ENCODE peak calls at places on chromosomes 12 and 14, in eight cellular contexts. One of them, this sample, is unnamed.

GRCh38 chr12:96224219-96224615 is 30.0 kb downstream of the ELK3 start:
- DNase-seq in RWPE1: no peak
- DNase-seq in esophagus squamous epithelium: no peak
- DNase-seq in OCI-LY7: no peak
- DNase-seq in glutamatergic neuron: no peak
- DNase-seq in cardiac muscle cell: no peak
- DNase-seq in transverse colon: no peak
- DNase-seq in AG09309: no peak
- DNase-seq in this sample: no peak

GRCh38 chr12:82326905-82327503 is 31.2 kb downstream of the CCDC59 start:
- DNase-seq in esophagus squamous epithelium: no peak
- DNase-seq in transverse colon: no peak
- DNase-seq in RWPE1: peak; percentile 10
- DNase-seq in OCI-LY7: peak; percentile 18
- DNase-seq in AG09309: peak; percentile 2
- DNase-seq in glutamatergic neuron: no peak
- DNase-seq in cardiac muscle cell: peak; percentile 45
- DNase-seq in this sample: no peak

GRCh38 chr12:75784591-75784990 is 247.0 kb downstream of the PHLDA1 start:
- DNase-seq in RWPE1: no peak
- DNase-seq in esophagus squamous epithelium: no peak
- DNase-seq in transverse colon: peak; percentile 32
- DNase-seq in glutamatergic neuron: no peak
- DNase-seq in AG09309: no peak
- DNase-seq in cardiac muscle cell: peak; percentile 23
- DNase-seq in OCI-LY7: peak; percentile 59
- DNase-seq in this sample: no peak

GRCh38 chr14:43795600-43796228 is 711.4 kb downstream of the FSCB start:
- DNase-seq in glutamatergic neuron: no peak
- DNase-seq in transverse colon: no peak
- DNase-seq in esophagus squamous epithelium: no peak
- DNase-seq in OCI-LY7: no peak
- DNase-seq in RWPE1: no peak
- DNase-seq in AG09309: no peak
- DNase-seq in cardiac muscle cell: peak; percentile 17
- DNase-seq in this sample: no peak

GRCh38 chr12:119115296-119115905 is 63.3 kb upstream of the HSPB8 start:
- DNase-seq in RWPE1: peak; percentile 30
- DNase-seq in esophagus squamous epithelium: no peak
- DNase-seq in AG09309: no peak
- DNase-seq in glutamatergic neuron: peak; percentile 45
- DNase-seq in transverse colon: peak; percentile 17
- DNase-seq in cardiac muscle cell: peak; percentile 62
- DNase-seq in OCI-LY7: peak; percentile 37
- DNase-seq in this sample: peak; percentile 47

GRCh38 chr14:99602054-99602787 is 1.8 kb downstream of the CCDC85C start:
- DNase-seq in esophagus squamous epithelium: no peak
- DNase-seq in OCI-LY7: no peak
- DNase-seq in transverse colon: peak; percentile 73
- DNase-seq in AG09309: no peak
- DNase-seq in cardiac muscle cell: no peak
- DNase-seq in glutamatergic neuron: no peak
- DNase-seq in RWPE1: no peak
- DNase-seq in this sample: no peak

GRCh38 chr14:20757963-20758362 is 10.2 kb upstream of the EDDM3B start:
- DNase-seq in AG09309: no peak
- DNase-seq in RWPE1: no peak
- DNase-seq in transverse colon: peak; percentile 34
- DNase-seq in OCI-LY7: peak; percentile 20
- DNase-seq in glutamatergic neuron: no peak
- DNase-seq in esophagus squamous epithelium: no peak
- DNase-seq in cardiac muscle cell: no peak
- DNase-seq in this sample: no peak

GRCh38 chr14:40133484-40133883 is 701.3 kb upstream of the FBXO33 start:
- DNase-seq in cardiac muscle cell: no peak
- DNase-seq in glutamatergic neuron: no peak
- DNase-seq in esophagus squamous epithelium: no peak
- DNase-seq in RWPE1: no peak
- DNase-seq in OCI-LY7: no peak
- DNase-seq in AG09309: no peak
- DNase-seq in transverse colon: no peak
- DNase-seq in this sample: no peak

GRCh38 chr12:88876867-88877266 is 296.6 kb upstream of the KITLG start:
- DNase-seq in RWPE1: no peak
- DNase-seq in transverse colon: no peak
- DNase-seq in cardiac muscle cell: peak; percentile 16
- DNase-seq in AG09309: no peak
- DNase-seq in esophagus squamous epithelium: no peak
- DNase-seq in glutamatergic neuron: no peak
- DNase-seq in OCI-LY7: no peak
- DNase-seq in this sample: no peak

GRCh38 chr12:26187429-26187828 is 7.9 kb upstream of the SSPN start:
- DNase-seq in esophagus squamous epithelium: no peak
- DNase-seq in glutamatergic neuron: no peak
- DNase-seq in transverse colon: no peak
- DNase-seq in AG09309: no peak
- DNase-seq in cardiac muscle cell: no peak
- DNase-seq in RWPE1: no peak
- DNase-seq in OCI-LY7: peak; percentile 7
- DNase-seq in this sample: no peak

GRCh38 chr14:26332966-26333365 is 264.9 kb downstream of the NOVA1 start:
- DNase-seq in cardiac muscle cell: peak; percentile 34
- DNase-seq in esophagus squamous epithelium: no peak
- DNase-seq in glutamatergic neuron: no peak
- DNase-seq in transverse colon: peak; percentile 8
- DNase-seq in OCI-LY7: no peak
- DNase-seq in RWPE1: no peak
- DNase-seq in AG09309: no peak
- DNase-seq in this sample: no peak

GRCh38 chr12:125083092-125083491 is 17.9 kb downstream of the AACS start:
- DNase-seq in OCI-LY7: no peak
- DNase-seq in glutamatergic neuron: no peak
- DNase-seq in RWPE1: no peak
- DNase-seq in transverse colon: no peak
- DNase-seq in AG09309: no peak
- DNase-seq in esophagus squamous epithelium: no peak
- DNase-seq in cardiac muscle cell: no peak
- DNase-seq in this sample: no peak

GRCh38 chr12:21696603-21697002 is 39.0 kb upstream of the LDHB start:
- DNase-seq in esophagus squamous epithelium: no peak
- DNase-seq in cardiac muscle cell: no peak
- DNase-seq in OCI-LY7: no peak
- DNase-seq in glutamatergic neuron: no peak
- DNase-seq in RWPE1: no peak
- DNase-seq in transverse colon: no peak
- DNase-seq in AG09309: no peak
- DNase-seq in this sample: no peak

GRCh38 chr14:22265319-22266140 is 323.5 kb downstream of the DAD1 start:
- DNase-seq in esophagus squamous epithelium: no peak
- DNase-seq in OCI-LY7: peak; percentile 64
- DNase-seq in RWPE1: peak; percentile 19
- DNase-seq in transverse colon: no peak
- DNase-seq in AG09309: no peak
- DNase-seq in cardiac muscle cell: peak; percentile 6
- DNase-seq in glutamatergic neuron: no peak
- DNase-seq in this sample: peak; percentile 35
- TF ChIP-seq CTCF in esophagus squamous epithelium: no peak
- TF ChIP-seq CTCF in OCI-LY7: peak; percentile 92
- TF ChIP-seq CTCF in RWPE1: no peak
- TF ChIP-seq CTCF in transverse colon: no peak
- TF ChIP-seq CTCF in AG09309: no peak
- TF ChIP-seq CTCF in cardiac muscle cell: peak; percentile 6
- TF ChIP-seq CTCF in glutamatergic neuron: no peak
- TF ChIP-seq CTCF in this sample: peak; percentile 58

DNA sequence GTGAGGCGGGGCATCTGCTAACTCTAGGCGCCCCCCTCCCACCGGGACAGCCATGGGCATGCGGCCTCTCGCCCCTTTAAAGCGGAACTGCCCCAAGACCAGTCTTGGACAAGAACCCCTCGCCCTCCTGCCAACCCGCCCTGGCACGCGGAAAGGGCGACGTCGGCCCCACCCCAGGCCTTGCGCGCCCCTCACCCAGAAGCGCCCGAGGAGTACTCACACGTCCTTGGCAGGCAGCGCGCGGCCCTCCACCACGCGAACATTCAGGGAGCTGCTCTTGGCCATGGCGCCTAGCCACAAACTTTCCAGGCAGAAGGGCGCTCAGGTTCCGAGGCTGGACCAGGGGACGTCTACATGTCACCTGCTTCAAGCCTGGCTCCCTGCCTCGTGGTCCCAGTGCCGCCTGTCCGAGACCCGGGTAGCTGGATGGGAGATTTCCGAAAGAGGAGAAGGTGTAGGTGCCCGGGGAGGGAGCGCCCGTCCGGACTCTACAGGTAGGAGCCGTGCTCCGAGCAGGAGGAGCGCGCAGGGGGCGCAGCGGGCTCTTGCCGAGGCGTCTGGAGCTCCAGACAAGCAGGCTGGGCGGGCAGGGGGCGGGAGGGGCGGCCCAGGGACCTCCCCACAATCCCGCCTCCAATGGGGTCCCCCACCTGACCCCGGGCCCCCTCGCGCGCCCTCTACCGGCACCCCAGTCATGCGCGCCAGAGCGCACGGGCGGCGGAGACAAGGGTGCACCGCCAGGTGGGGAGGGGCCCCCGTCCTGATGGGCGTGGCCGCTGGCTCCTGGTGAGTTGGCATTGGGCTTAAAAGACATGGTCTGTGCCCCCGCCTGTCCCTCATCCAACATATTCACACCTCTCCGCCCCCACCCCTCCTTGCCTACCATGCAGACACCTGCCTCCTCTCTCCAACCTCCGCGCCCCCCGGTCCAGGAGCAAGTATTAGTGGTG is at the start of gene RASAL1:
- DNase-seq in cardiac muscle cell: no peak
- DNase-seq in transverse colon: peak; percentile 88
- DNase-seq in AG09309: no peak
- DNase-seq in RWPE1: peak; percentile 67
- DNase-seq in glutamatergic neuron: peak; percentile 49
- DNase-seq in OCI-LY7: peak; percentile 93
- DNase-seq in esophagus squamous epithelium: no peak
- DNase-seq in this sample: no peak
- TF ChIP-seq CTCF in cardiac muscle cell: peak; percentile 21
- TF ChIP-seq CTCF in transverse colon: peak; percentile 39
- TF ChIP-seq CTCF in AG09309: peak; percentile 2
- TF ChIP-seq CTCF in RWPE1: no peak
- TF ChIP-seq CTCF in glutamatergic neuron: peak; percentile 53
- TF ChIP-seq CTCF in OCI-LY7: peak; percentile 78
- TF ChIP-seq CTCF in esophagus squamous epithelium: peak; percentile 64
- TF ChIP-seq CTCF in this sample: peak; percentile 29

DNA sequence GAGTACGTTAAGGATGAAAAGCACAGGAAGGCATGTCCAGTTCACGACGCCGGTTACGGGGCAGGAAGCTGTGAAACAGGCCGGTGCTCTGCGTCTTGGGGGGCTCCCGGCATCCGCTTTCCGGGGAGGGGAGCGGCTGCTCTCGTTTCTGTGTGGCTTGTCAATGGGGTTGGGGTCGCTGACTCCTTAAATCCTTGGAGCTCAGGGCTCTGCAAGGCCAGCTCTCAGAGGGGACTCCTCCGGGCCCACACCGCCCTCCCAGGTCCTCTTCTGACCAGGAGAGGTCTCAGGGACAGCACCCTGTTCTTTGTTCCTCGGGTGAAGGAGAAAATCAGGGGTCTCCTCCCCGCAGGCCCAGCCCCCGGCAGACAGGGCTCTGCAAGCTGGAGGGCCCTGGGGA is 78.1 kb downstream of the GALNT9 start:
- DNase-seq in glutamatergic neuron: no peak
- DNase-seq in AG09309: no peak
- DNase-seq in esophagus squamous epithelium: no peak
- DNase-seq in OCI-LY7: no peak
- DNase-seq in RWPE1: no peak
- DNase-seq in cardiac muscle cell: no peak
- DNase-seq in transverse colon: no peak
- DNase-seq in this sample: no peak
- TF ChIP-seq CTCF in glutamatergic neuron: no peak
- TF ChIP-seq CTCF in AG09309: no peak
- TF ChIP-seq CTCF in esophagus squamous epithelium: no peak
- TF ChIP-seq CTCF in OCI-LY7: no peak
- TF ChIP-seq CTCF in RWPE1: no peak
- TF ChIP-seq CTCF in cardiac muscle cell: no peak
- TF ChIP-seq CTCF in transverse colon: no peak
- TF ChIP-seq CTCF in this sample: no peak

DNA sequence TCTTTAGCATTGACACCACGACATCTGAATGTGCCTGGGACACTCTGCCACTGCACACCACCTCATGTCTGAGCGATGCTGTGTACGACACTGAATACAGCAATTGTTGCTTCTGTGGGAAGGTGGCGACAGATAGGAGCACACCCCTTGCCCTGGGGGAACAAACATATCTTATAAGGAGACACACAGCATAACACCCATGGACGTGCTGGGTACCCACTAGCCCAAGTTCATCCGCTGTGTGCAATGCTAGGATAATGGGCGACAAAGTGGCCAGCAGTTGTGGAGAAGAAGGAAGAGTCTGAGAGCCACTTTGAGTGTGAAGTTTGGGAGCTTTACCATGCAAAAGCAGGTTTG is 61.1 kb downstream of the VWF start:
- DNase-seq in transverse colon: no peak
- DNase-seq in esophagus squamous epithelium: no peak
- DNase-seq in cardiac muscle cell: no peak
- DNase-seq in OCI-LY7: no peak
- DNase-seq in AG09309: no peak
- DNase-seq in glutamatergic neuron: no peak
- DNase-seq in RWPE1: no peak
- DNase-seq in this sample: no peak
- TF ChIP-seq CTCF in transverse colon: no peak
- TF ChIP-seq CTCF in esophagus squamous epithelium: no peak
- TF ChIP-seq CTCF in cardiac muscle cell: no peak
- TF ChIP-seq CTCF in OCI-LY7: peak; percentile 63
- TF ChIP-seq CTCF in AG09309: no peak
- TF ChIP-seq CTCF in glutamatergic neuron: peak; percentile 9
- TF ChIP-seq CTCF in RWPE1: peak; percentile 18
- TF ChIP-seq CTCF in this sample: no peak

GRCh38 chr12:98736352-98737326 is 91.5 kb downstream of the APAF1 start:
- DNase-seq in transverse colon: no peak
- DNase-seq in esophagus squamous epithelium: no peak
- DNase-seq in cardiac muscle cell: no peak
- DNase-seq in AG09309: no peak
- DNase-seq in glutamatergic neuron: no peak
- DNase-seq in OCI-LY7: no peak
- DNase-seq in RWPE1: no peak
- DNase-seq in this sample: no peak
- TF ChIP-seq CTCF in transverse colon: no peak
- TF ChIP-seq CTCF in esophagus squamous epithelium: no peak
- TF ChIP-seq CTCF in cardiac muscle cell: no peak
- TF ChIP-seq CTCF in AG09309: no peak
- TF ChIP-seq CTCF in glutamatergic neuron: no peak
- TF ChIP-seq CTCF in OCI-LY7: no peak
- TF ChIP-seq CTCF in RWPE1: no peak
- TF ChIP-seq CTCF in this sample: no peak

GRCh38 chr14:31286456-31287293 is 79.1 kb upstream of the HECTD1 start:
- DNase-seq in esophagus squamous epithelium: no peak
- DNase-seq in cardiac muscle cell: no peak
- DNase-seq in OCI-LY7: no peak
- DNase-seq in transverse colon: no peak
- DNase-seq in RWPE1: no peak
- DNase-seq in glutamatergic neuron: peak; percentile 23
- DNase-seq in AG09309: no peak
- DNase-seq in this sample: no peak
- TF ChIP-seq CTCF in esophagus squamous epithelium: peak; percentile 47
- TF ChIP-seq CTCF in cardiac muscle cell: peak; percentile 29
- TF ChIP-seq CTCF in OCI-LY7: peak; percentile 47
- TF ChIP-seq CTCF in transverse colon: peak; percentile 18
- TF ChIP-seq CTCF in RWPE1: peak; percentile 16
- TF ChIP-seq CTCF in glutamatergic neuron: peak; percentile 57
- TF ChIP-seq CTCF in AG09309: peak; percentile 48
- TF ChIP-seq CTCF in this sample: peak; percentile 66

This sample was measured in brain microvascular endothelial cell.